ENCODE peak calls at places on chromosomes 11 and 22, in six cellular contexts. K, B, H, J, E and Z are unnamed samples.

GRCh38 chr11:27464155-27464759 is 8.3 kb downstream of the LGR4 start:
- DNase-seq in K (no peak), E (no peak), J (no peak), H (no peak), B (no peak), Z (peak)

GRCh38 chr11:11157201-11157600 is 195.8 kb downstream of the CSNK2A3 start:
- DNase-seq in K (peak), E (no peak), B (no peak), J (no peak), H (no peak), Z (no peak)

GRCh38 chr22:43859621-43860020 is 2.7 kb downstream of the SULT4A1 start:
- DNase-seq in J (no peak), B (no peak), H (no peak), K (no peak), E (no peak), Z (no peak)

GRCh38 chr11:77747381-77747969 is 73.0 kb downstream of the RSF1 start:
- DNase-seq in K (no peak), E (no peak), J (no peak), H (no peak), B (no peak), Z (no peak)

GRCh38 chr11:72274435-72274834 is 30.5 kb upstream of the PHOX2A start:
- DNase-seq in K (no peak), J (no peak), H (no peak), E (no peak), B (no peak), Z (no peak)

GRCh38 chr22:37560682-37561208 is 465 bp downstream of the CDC42EP1 start:
- DNase-seq in K (peak), H (no peak), B (no peak), E (peak), J (no peak), Z (no peak)

GRCh38 chr11:69372589-69373250 is 78.8 kb downstream of the MYEOV start:
- DNase-seq in E (peak), H (no peak), J (peak), K (no peak), B (peak), Z (no peak)

GRCh38 chr11:78195917-78196545 is 7.3 kb downstream of the USP35 start:
- DNase-seq in E (no peak), K (no peak), H (no peak), J (no peak), B (peak), Z (no peak)

GRCh38 chr11:73323464-73323863 is 15.4 kb downstream of the ARHGEF17 start:
- DNase-seq in J (peak), K (no peak), H (no peak), E (peak), B (peak), Z (no peak)

GRCh38 chr11:9617960-9618359 is 44.5 kb downstream of the WEE1 start:
- DNase-seq in K (no peak), B (no peak), H (no peak), E (no peak), J (no peak), Z (no peak)

GRCh38 chr22:40953446-40953845 is 2.3 kb downstream of the RBX1 start:
- DNase-seq in B (no peak), H (no peak), E (no peak), J (no peak), K (no peak), Z (no peak)

GRCh38 chr22:40950888-40951794 is at the start of gene RBX1:
- DNase-seq in E (peak), J (peak), K (peak), B (peak), H (peak), Z (peak)

GRCh38 chr22:40955516-40955915 is 4.3 kb downstream of the RBX1 start:
- DNase-seq in H (no peak), K (no peak), B (no peak), J (no peak), E (no peak), Z (no peak)

GRCh38 chr22:40954095-40954494 is 2.9 kb downstream of the RBX1 start:
- DNase-seq in B (no peak), K (no peak), E (no peak), J (no peak), H (no peak), Z (no peak)

DNA sequence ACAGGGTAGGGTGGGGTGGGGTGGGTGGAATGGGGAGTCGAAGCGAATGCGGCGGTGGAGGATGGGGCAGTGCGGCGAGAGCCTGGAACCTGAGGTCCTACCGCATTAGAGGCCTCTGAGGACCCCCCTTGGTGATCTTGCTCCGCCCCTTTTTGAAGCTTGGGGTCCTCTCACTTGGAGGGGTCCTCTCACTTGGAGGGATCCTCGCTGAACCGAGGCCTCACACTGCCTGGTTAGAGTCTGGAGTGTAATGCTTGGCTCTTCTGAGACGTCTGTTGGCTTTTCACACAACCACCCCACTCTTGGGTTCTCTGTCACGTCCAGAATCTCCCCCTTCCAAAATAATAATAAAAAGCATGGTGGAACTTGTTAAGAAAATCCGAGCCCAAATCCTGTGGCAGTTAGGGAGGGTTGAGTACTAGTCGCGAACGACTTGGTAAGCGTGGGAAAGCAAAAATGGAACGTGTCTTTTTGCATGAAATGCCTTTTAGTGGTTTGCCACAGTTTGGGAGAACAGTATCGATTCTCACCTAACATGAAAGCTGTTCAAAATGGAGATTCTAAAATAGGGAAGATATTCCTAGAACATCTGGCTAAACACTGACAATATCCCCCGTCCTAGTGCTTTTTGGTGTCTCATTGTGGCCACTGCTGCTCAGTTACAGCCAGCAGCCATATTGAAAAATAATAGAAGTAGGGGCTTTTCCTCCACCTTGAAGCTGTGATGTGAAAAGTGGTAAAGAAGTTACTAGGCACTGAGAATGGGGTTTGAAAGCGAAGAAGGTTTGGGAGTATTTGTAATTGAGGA is 821 bp downstream of the RBX1 start:
- DNase-seq in E (no peak), B (no peak), K (no peak), H (no peak), J (no peak), Z (no peak)
- TF ChIP-seq POLR2A in E (peak), B (no peak), K (peak), H (peak), J (no peak), Z (no peak)

GRCh38 chr11:23313001-23313400 is 452.7 kb upstream of the CCDC179 start:
- DNase-seq in B (no peak), K (no peak), H (no peak), J (no peak), E (no peak), Z (no peak)

GRCh38 chr11:23310276-23310675 is 450.0 kb upstream of the CCDC179 start:
- DNase-seq in J (no peak), K (no peak), B (no peak), E (no peak), H (no peak), Z (no peak)

GRCh38 chr11:23314162-23314561 is 453.9 kb upstream of the CCDC179 start:
- DNase-seq in H (no peak), J (no peak), B (no peak), K (no peak), E (no peak), Z (no peak)

GRCh38 chr11:23311986-23312940 is 452.0 kb upstream of the CCDC179 start:
- DNase-seq in J (no peak), K (no peak), H (no peak), B (no peak), E (no peak), Z (no peak)
- H3K27ac ChIP-seq in J (no peak), K (no peak), H (no peak), B (no peak), E (no peak), Z (no peak)

DNA sequence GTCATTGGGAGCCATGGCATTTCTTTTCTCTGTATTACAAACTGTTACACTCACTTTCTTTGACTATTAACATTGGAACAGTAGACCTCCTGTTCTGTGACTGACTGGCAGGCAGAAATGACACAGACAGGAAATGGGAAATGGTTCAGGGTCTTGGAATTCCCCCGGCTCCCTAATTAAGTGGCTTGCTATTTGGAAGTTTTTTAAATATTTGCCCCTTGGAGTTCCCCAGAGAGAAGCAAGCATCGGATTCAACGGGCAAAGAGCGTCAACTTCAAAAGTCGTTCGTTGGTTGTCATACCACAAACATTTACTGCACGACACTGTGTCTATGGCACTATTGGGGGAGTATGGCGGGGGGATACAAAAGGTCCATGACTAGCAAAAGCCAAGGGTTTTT is 1.1 kb upstream of the BIRC2 start:
- DNase-seq in K (no peak), E (no peak), J (no peak), B (no peak), H (no peak), Z (no peak)
- TF ChIP-seq POLR2AphosphoS5 in K (no peak), E (no peak), J (no peak), B (no peak), H (no peak), Z (no peak)

DNA sequence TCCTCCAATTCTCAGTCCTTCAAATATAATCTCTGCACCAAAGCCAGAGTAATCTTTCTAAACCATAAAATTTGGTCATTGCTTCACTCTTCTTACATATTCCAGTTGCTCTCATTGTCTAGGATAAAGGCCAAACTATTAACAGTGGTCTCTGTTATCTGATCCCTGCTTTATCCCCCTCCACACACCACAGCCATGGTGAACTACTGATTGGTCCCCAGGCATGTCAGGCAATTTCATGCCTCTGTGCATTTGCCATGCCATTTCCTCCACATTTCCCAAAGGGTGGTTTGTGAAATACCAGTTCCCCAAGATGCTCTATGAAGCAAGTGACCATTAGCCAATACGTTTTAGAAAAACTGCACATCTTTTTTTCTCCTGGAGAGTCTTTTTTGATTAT is 97.0 kb downstream of the FAM181B start:
- DNase-seq in B (no peak), K (no peak), J (no peak), H (no peak), E (no peak), Z (no peak)
- TF ChIP-seq POLR2A in B (no peak), K (no peak), J (no peak), H (no peak), E (no peak), Z (no peak)

DNA sequence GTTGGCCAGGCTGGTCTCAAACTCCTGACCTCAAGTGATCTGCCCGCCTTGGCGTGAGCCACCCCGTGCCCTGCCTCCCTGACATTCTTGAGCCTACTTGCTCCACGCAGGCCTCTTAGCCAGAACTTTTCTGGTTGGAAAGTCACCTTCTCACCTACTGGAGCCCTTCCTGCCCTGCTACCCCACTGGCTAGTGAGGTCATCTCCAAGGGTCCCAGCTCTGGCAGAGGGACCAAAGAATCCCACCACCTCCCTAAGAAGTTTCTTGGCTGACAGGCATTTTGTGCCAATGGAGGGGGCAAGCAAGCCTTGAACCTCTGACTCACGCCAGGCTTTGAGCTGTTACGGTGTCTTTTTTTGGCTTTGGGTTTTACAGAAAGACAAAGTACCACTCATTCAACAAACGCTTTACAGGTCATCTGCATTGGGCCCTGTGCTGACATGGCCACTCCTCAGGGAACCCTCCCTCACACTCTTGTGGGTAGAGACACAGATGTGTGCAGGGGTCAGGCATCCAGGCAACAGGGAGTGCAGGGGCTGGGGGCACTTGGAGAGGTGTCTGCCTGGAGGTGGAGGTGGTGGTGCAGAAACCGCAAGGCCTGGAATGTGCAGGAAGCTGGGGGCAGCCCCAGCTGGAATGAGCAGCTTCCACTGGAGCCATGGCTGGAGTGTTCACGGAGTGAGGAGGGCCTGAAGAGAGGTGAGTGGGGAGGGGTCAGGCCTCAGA is 27.1 kb upstream of the WNT11 start:
- DNase-seq in E (no peak), K (no peak), B (no peak), J (no peak), H (no peak), Z (no peak)
- H3K27ac ChIP-seq in E (peak), K (no peak), B (peak), J (peak), H (no peak), Z (peak)

GRCh38 chr11:63682045-63682915 is 980 bp downstream of the RTN3 start:
- DNase-seq in K (peak), J (no peak), E (peak), H (no peak), B (no peak), Z (no peak)
- TF ChIP-seq POLR2AphosphoS5 in K (no peak), J (no peak), E (no peak), H (no peak), B (no peak), Z (no peak)

DNA sequence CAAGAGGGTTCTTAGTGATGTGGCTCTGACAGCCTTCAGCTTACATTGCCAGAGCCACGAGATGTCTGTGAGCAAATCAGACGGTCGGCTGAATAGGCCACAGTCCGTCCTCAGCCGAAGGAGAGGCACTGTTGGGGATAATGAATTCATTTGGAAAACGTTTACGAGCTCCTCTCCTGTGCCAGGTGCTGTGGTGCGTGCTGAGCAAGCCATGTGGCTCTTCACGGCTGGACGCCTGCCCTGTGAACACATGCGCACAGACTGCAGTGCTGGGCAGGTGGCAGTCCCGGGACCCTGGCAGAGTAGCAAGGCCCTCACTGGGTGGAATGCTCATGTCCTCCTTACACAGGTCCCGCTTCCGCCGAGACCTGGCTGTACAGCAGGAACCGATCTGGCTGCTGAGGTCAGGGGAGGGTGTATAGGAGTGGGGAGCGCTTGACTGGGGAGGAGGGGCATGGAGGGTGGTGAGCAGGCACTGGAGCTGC is 6.8 kb downstream of the TBC1D22A start:
- DNase-seq in B (peak), H (no peak), E (no peak), K (no peak), J (peak), Z (no peak)
- TF ChIP-seq POLR2A in B (no peak), H (no peak), E (no peak), K (no peak), J (no peak), Z (no peak)